ENCODE peak calls at places on chromosomes 3 and 15, in four cellular contexts. One of them, this sample, is unnamed. For H4K20me1, the result is how much of the 10 kb centered on the place peaks cover.

GRCh38 chr3:125389282-125389681 is 14.2 kb upstream of the ZNF148 start:
- DNase-seq in H1: no peak
- DNase-seq in neural progenitor cell: no peak
- DNase-seq in GM23248: no peak
- DNase-seq in this sample: no peak

GRCh38 chr3:120416868-120417267 is 33.9 kb downstream of the FSTL1 start:
- DNase-seq in neural progenitor cell: peak
- DNase-seq in H1: no peak
- DNase-seq in GM23248: no peak
- DNase-seq in this sample: no peak

GRCh38 chr3:130773371-130773770 is 26.7 kb upstream of the PIK3R4 start:
- DNase-seq in neural progenitor cell: no peak
- DNase-seq in GM23248: peak
- DNase-seq in H1: no peak
- DNase-seq in this sample: peak

GRCh38 chr3:188527389-188527788 is 373.4 kb downstream of the LPP start:
- DNase-seq in H1: no peak
- DNase-seq in neural progenitor cell: no peak
- DNase-seq in GM23248: peak
- DNase-seq in this sample: no peak

GRCh38 chr15:57496946-57497944 is 94.5 kb upstream of the MYZAP start:
- DNase-seq in neural progenitor cell: no peak
- DNase-seq in GM23248: no peak
- DNase-seq in H1: no peak
- DNase-seq in this sample: peak

GRCh38 chr15:56341201-56341600 is 24.0 kb upstream of the TEX9 start:
- DNase-seq in H1: no peak
- DNase-seq in neural progenitor cell: no peak
- DNase-seq in GM23248: peak
- DNase-seq in this sample: no peak

GRCh38 chr3:14598143-14598569 is 53.4 kb upstream of the CCDC174 start:
- DNase-seq in neural progenitor cell: peak
- DNase-seq in GM23248: peak
- DNase-seq in H1: no peak
- DNase-seq in this sample: peak

GRCh38 chr3:15819043-15819442 is 21.3 kb upstream of the ANKRD28 start:
- DNase-seq in H1: no peak
- DNase-seq in neural progenitor cell: no peak
- DNase-seq in GM23248: no peak
- DNase-seq in this sample: no peak

GRCh38 chr3:119388577-119388976 is 74.8 kb downstream of the TMEM39A start:
- DNase-seq in GM23248: no peak
- DNase-seq in neural progenitor cell: no peak
- DNase-seq in H1: no peak
- DNase-seq in this sample: no peak

GRCh38 chr3:187706966-187707365 is 4.6 kb upstream of the RTP2 start:
- DNase-seq in neural progenitor cell: no peak
- DNase-seq in H1: no peak
- DNase-seq in GM23248: peak
- DNase-seq in this sample: no peak

GRCh38 chr3:108780235-108780634 is 23.0 kb upstream of the RETNLB start:
- DNase-seq in neural progenitor cell: no peak
- DNase-seq in GM23248: no peak
- DNase-seq in H1: no peak
- DNase-seq in this sample: no peak

GRCh38 chr3:141998674-141999290 is 122.3 kb downstream of the ATP1B3 start:
- DNase-seq in neural progenitor cell: no peak
- DNase-seq in GM23248: peak
- DNase-seq in H1: no peak
- DNase-seq in this sample: no peak

GRCh38 chr3:195555110-195555509 is 12.0 kb upstream of the PPP1R2 start:
- DNase-seq in GM23248: no peak
- DNase-seq in neural progenitor cell: no peak
- DNase-seq in H1: no peak
- DNase-seq in this sample: no peak

GRCh38 chr15:53447053-53447574 is 312.3 kb downstream of the WDR72 start:
- DNase-seq in GM23248: no peak
- DNase-seq in H1: no peak
- DNase-seq in neural progenitor cell: no peak
- DNase-seq in this sample: no peak

GRCh38 chr3:125002414-125002811 is 53.4 kb downstream of the HEG1 start:
- DNase-seq in neural progenitor cell: no peak
- DNase-seq in H1: no peak
- DNase-seq in GM23248: no peak
- DNase-seq in this sample: no peak

GRCh38 chr3:27114684-27115083 is 254.5 kb downstream of the NEK10 start:
- DNase-seq in H1: no peak
- DNase-seq in neural progenitor cell: no peak
- DNase-seq in GM23248: peak
- DNase-seq in this sample: peak

GRCh38 chr3:99872633-99873254 is 55.1 kb downstream of the CMSS1 start:
- DNase-seq in H1: no peak
- DNase-seq in GM23248: peak
- DNase-seq in neural progenitor cell: no peak
- DNase-seq in this sample: no peak

GRCh38 chr3:138939563-138940241 is 7.2 kb downstream of the FOXL2 start:
- DNase-seq in H1: no peak
- DNase-seq in GM23248: no peak
- DNase-seq in neural progenitor cell: peak
- DNase-seq in this sample: no peak

GRCh38 chr3:12643724-12644123 is 20.2 kb downstream of the RAF1 start:
- DNase-seq in neural progenitor cell: no peak
- DNase-seq in GM23248: no peak
- DNase-seq in H1: no peak
- DNase-seq in this sample: peak

GRCh38 chr3:12643010-12643380 is 20.9 kb downstream of the RAF1 start:
- DNase-seq in GM23248: no peak
- DNase-seq in H1: no peak
- DNase-seq in neural progenitor cell: no peak
- DNase-seq in this sample: no peak

GRCh38 chr3:12653772-12654171 is 10.1 kb downstream of the RAF1 start:
- DNase-seq in GM23248: no peak
- DNase-seq in H1: no peak
- DNase-seq in neural progenitor cell: no peak
- DNase-seq in this sample: no peak

GRCh38 chr3:12644297-12644937 is 19.5 kb downstream of the RAF1 start:
- DNase-seq in neural progenitor cell: no peak
- DNase-seq in H1: no peak
- DNase-seq in GM23248: peak
- DNase-seq in this sample: peak

DNA sequence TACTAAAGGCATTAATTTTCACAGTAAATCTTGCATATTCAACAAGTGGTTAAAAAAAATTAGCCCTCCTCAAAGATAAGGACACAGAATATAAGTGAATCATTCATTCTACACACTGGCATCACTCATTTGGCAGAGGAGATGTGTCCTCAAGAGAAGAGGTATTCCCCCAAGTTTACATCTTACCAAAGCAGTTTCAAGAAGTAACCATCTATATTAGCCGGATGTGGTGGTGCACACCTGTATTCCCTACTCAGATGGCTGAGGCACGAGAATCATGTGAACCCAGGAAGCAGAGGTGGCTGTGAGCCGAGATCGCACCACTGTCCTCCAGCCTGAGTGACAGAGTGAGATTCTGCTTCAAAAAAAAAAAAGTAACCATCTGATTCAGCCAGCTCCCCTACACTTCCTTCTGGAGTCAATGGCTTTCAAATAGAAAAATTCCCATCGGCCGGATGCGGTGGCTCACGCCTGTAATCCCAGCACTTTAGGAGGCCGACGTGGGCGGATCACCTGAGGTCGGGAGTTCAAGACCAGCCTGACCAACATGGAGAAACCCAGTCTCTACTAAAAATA is 15.4 kb downstream of the RAF1 start:
- DNase-seq in neural progenitor cell: no peak
- DNase-seq in GM23248: no peak
- DNase-seq in H1: no peak
- DNase-seq in this sample: no peak
- H4K20me1 ChIP-seq in neural progenitor cell: half or more
- H4K20me1 ChIP-seq in GM23248: under half
- H4K20me1 ChIP-seq in H1: under half
- H4K20me1 ChIP-seq in this sample: half or more

GRCh38 chr3:126464997-126465396 is 10.7 kb downstream of the ZXDC start:
- DNase-seq in GM23248: no peak
- DNase-seq in neural progenitor cell: no peak
- DNase-seq in H1: no peak
- DNase-seq in this sample: no peak
- H4K20me1 ChIP-seq in GM23248: under half
- H4K20me1 ChIP-seq in neural progenitor cell: under half
- H4K20me1 ChIP-seq in H1: under half
- H4K20me1 ChIP-seq in this sample: half or more

DNA sequence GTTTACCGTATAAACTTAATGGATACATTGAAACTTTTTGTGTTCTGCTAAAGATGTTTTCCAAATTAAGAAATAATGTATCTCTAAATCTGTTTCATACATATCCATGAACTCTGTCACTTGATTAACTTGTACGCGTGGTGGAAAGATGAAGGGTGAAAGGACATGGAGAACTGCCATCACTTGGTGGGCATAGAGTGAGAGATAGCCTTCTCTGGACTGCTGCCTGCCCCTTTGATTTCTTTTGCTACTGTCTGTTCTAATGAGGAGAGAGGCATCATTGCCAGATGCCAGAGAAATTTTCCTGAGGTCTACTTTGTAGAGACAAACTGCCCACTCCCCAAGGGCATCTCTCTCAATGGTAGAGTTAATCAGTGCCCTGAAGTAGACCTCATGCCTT is 120.5 kb downstream of the SLMAP start:
- DNase-seq in neural progenitor cell: no peak
- DNase-seq in GM23248: no peak
- DNase-seq in H1: no peak
- DNase-seq in this sample: no peak
- H4K20me1 ChIP-seq in neural progenitor cell: under half
- H4K20me1 ChIP-seq in GM23248: under half
- H4K20me1 ChIP-seq in H1: under half
- H4K20me1 ChIP-seq in this sample: under half

GRCh38 chr15:49151831-49152230 is 3.6 kb downstream of the COPS2 start:
- DNase-seq in H1: no peak
- DNase-seq in neural progenitor cell: no peak
- DNase-seq in GM23248: no peak
- DNase-seq in this sample: no peak
- H4K20me1 ChIP-seq in H1: under half
- H4K20me1 ChIP-seq in neural progenitor cell: under half
- H4K20me1 ChIP-seq in GM23248: under half
- H4K20me1 ChIP-seq in this sample: under half

GRCh38 chr3:171000281-171000680 is 26.2 kb downstream of the SLC2A2 start:
- DNase-seq in H1: no peak
- DNase-seq in neural progenitor cell: no peak
- DNase-seq in GM23248: peak
- DNase-seq in this sample: no peak
- H4K20me1 ChIP-seq in H1: under half
- H4K20me1 ChIP-seq in neural progenitor cell: under half
- H4K20me1 ChIP-seq in GM23248: under half
- H4K20me1 ChIP-seq in this sample: under half

GRCh38 chr15:100215031-100215842 is 126.5 kb downstream of the ADAMTS17 start:
- DNase-seq in neural progenitor cell: no peak
- DNase-seq in GM23248: no peak
- DNase-seq in H1: no peak
- DNase-seq in this sample: no peak

GRCh38 chr15:100216177-100216576 is 125.6 kb downstream of the ADAMTS17 start:
- DNase-seq in H1: no peak
- DNase-seq in neural progenitor cell: no peak
- DNase-seq in GM23248: no peak
- DNase-seq in this sample: no peak

GRCh38 chr15:100215843-100216169 is 126.0 kb downstream of the ADAMTS17 start:
- DNase-seq in neural progenitor cell: no peak
- DNase-seq in H1: no peak
- DNase-seq in GM23248: no peak
- DNase-seq in this sample: no peak

GRCh38 chr15:100220058-100220728 is 121.6 kb downstream of the ADAMTS17 start:
- DNase-seq in neural progenitor cell: no peak
- DNase-seq in H1: no peak
- DNase-seq in GM23248: no peak
- DNase-seq in this sample: no peak

DNA sequence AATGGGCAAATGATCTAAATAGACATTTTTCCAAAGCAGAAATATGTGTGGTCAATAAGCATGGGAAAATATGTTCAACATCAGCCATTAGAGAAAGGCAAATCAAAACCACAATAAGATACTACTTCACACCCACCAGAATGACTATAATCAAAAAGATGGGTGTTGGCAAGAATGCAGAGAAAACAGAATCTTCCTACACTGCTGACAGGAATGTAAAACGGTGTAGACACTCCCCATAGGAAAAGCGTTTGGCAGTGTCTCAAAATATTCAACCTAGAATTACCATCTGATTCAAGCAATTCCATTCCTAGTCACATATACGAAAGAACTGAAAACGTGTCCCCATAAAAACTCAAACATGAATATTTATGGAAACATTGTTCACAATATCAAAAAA is 123.4 kb downstream of the ADAMTS17 start:
- DNase-seq in H1: no peak
- DNase-seq in neural progenitor cell: no peak
- DNase-seq in GM23248: no peak
- DNase-seq in this sample: no peak
- H4K20me1 ChIP-seq in H1: under half
- H4K20me1 ChIP-seq in neural progenitor cell: under half
- H4K20me1 ChIP-seq in GM23248: under half
- H4K20me1 ChIP-seq in this sample: under half

GRCh38 chr3:72388117-72388516 is 460.1 kb downstream of the SHQ1 start:
- DNase-seq in neural progenitor cell: no peak
- DNase-seq in H1: no peak
- DNase-seq in GM23248: no peak
- DNase-seq in this sample: no peak

GRCh38 chr3:72393455-72393854 is 454.8 kb downstream of the SHQ1 start:
- DNase-seq in GM23248: no peak
- DNase-seq in neural progenitor cell: no peak
- DNase-seq in H1: no peak
- DNase-seq in this sample: no peak

GRCh38 chr3:72388644-72389043 is 459.6 kb downstream of the SHQ1 start:
- DNase-seq in neural progenitor cell: no peak
- DNase-seq in H1: no peak
- DNase-seq in GM23248: no peak
- DNase-seq in this sample: no peak

GRCh38 chr3:72390841-72391240 is 457.4 kb downstream of the SHQ1 start:
- DNase-seq in GM23248: no peak
- DNase-seq in H1: no peak
- DNase-seq in neural progenitor cell: peak
- DNase-seq in this sample: peak

DNA sequence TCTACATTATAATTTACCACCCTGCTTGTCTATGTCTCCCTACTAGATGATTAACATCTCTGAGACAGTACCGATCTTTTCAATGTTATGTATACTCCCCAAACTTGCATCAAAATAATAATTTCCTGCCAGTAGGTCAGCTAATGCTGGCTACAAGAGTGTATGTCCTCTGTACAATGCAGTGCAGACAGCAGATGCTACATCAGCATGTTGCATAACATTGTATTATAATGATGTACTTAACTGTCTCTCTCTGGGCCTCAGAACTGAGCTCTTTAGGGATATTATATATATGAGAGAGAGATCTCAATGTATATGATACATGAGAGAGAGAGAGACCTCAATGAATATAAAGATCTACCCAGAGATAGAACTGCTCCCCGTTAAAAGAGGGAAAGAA is 456.6 kb downstream of the SHQ1 start:
- DNase-seq in H1: no peak
- DNase-seq in neural progenitor cell: no peak
- DNase-seq in GM23248: no peak
- DNase-seq in this sample: no peak
- H4K20me1 ChIP-seq in H1: under half
- H4K20me1 ChIP-seq in neural progenitor cell: half or more
- H4K20me1 ChIP-seq in GM23248: half or more
- H4K20me1 ChIP-seq in this sample: half or more